ENCODE peak calls at places on chromosomes 16 and 17, in four cellular contexts. Z is NCI-H510A, X is NCI-H226, F is dermis blood vessel endothelial cell. Y is an unnamed sample.

GRCh38 chr17:63442549-63443035 is 3.5 kb downstream of the CYB561 start:
- DNase-seq in Z (no peak), X (no peak), F (peak; percentile 42), Y (no peak)

GRCh38 chr17:59641799-59642484 is 22.2 kb downstream of the CLTC start:
- DNase-seq in Z (no peak), X (no peak), F (no peak), Y (no peak)

GRCh38 chr16:50839920-50840729 is 98.2 kb downstream of the CYLD start:
- DNase-seq in Z (no peak), X (no peak), F (no peak), Y (no peak)

GRCh38 chr16:50323335-50324011 is 45.3 kb downstream of the BRD7 start:
- DNase-seq in Z (peak; percentile 41), X (no peak), F (peak; percentile 39), Y (no peak)

GRCh38 chr16:86029131-86029741 is 130.3 kb downstream of the IRF8 start:
- DNase-seq in Z (no peak), X (no peak), F (peak; percentile 9), Y (no peak)

GRCh38 chr17:15169676-15170075 is 95.5 kb downstream of the PMP22 start:
- DNase-seq in Z (no peak), X (no peak), F (no peak), Y (no peak)

GRCh38 chr17:80110927-80111701 is 9.7 kb downstream of the GAA start:
- DNase-seq in Z (no peak), X (no peak), F (no peak), Y (no peak)

GRCh38 chr16:4911831-4912422 is 25.0 kb downstream of the PPL start:
- DNase-seq in Z (no peak), X (peak; percentile 82), F (no peak), Y (no peak)

GRCh38 chr17:27759528-27759927 is 40.8 kb downstream of the NOS2 start:
- DNase-seq in Z (no peak), X (no peak), F (no peak), Y (no peak)

GRCh38 chr16:23072769-23073549 is 76.3 kb downstream of the USP31 start:
- DNase-seq in Z (no peak), X (no peak), F (no peak), Y (no peak)

Y was measured in stromal cell of bone marrow.